ENCODE peak calls at places on chromosomes 13 and 19, in nine cellular contexts. One of them, this sample, is unnamed.
A peak's percentile ranks its signal among the peaks of the same experiment; 100 is the strongest.

GRCh38 chr19:54324071-54324470 is 11.1 kb upstream of the LILRA5 start:
- DNase-seq in PC-3: no peak
- DNase-seq in HFF-Myc: no peak
- DNase-seq in CD4-positive, alpha-beta T cell: no peak
- DNase-seq in fibroblast of mammary gland: no peak
- DNase-seq in A549: no peak
- DNase-seq in osteoblast: no peak
- DNase-seq in uterus: no peak
- DNase-seq in heart right ventricle: no peak
- DNase-seq in this sample: no peak

GRCh38 chr13:74661851-74662250 is 527.6 kb upstream of the KLF12 start:
- DNase-seq in PC-3: no peak
- DNase-seq in HFF-Myc: no peak
- DNase-seq in CD4-positive, alpha-beta T cell: no peak
- DNase-seq in fibroblast of mammary gland: peak; percentile 12
- DNase-seq in A549: no peak
- DNase-seq in osteoblast: no peak
- DNase-seq in uterus: no peak
- DNase-seq in heart right ventricle: no peak
- DNase-seq in this sample: peak; percentile 17

GRCh38 chr13:28464861-28465260 is 30.1 kb downstream of the FLT1 start:
- DNase-seq in PC-3: no peak
- DNase-seq in HFF-Myc: no peak
- DNase-seq in CD4-positive, alpha-beta T cell: no peak
- DNase-seq in fibroblast of mammary gland: no peak
- DNase-seq in A549: no peak
- DNase-seq in osteoblast: no peak
- DNase-seq in uterus: no peak
- DNase-seq in heart right ventricle: no peak
- DNase-seq in this sample: no peak

GRCh38 chr13:113764793-113765190 is 5.8 kb downstream of the TMEM255B start:
- DNase-seq in PC-3: no peak
- DNase-seq in HFF-Myc: no peak
- DNase-seq in CD4-positive, alpha-beta T cell: no peak
- DNase-seq in fibroblast of mammary gland: no peak
- DNase-seq in A549: no peak
- DNase-seq in osteoblast: peak; percentile 77
- DNase-seq in uterus: no peak
- DNase-seq in heart right ventricle: no peak
- DNase-seq in this sample: no peak

GRCh38 chr13:44237276-44237767 is 136.3 kb upstream of the SERP2 start:
- DNase-seq in PC-3: peak; percentile 43
- DNase-seq in HFF-Myc: peak; percentile 82
- DNase-seq in CD4-positive, alpha-beta T cell: no peak
- DNase-seq in fibroblast of mammary gland: peak; percentile 99
- DNase-seq in A549: peak; percentile 60
- DNase-seq in osteoblast: peak; percentile 88
- DNase-seq in uterus: peak; percentile 65
- DNase-seq in heart right ventricle: peak; percentile 90
- DNase-seq in this sample: peak; percentile 65

GRCh38 chr13:75541287-75541686 is 3.6 kb upstream of the COMMD6 start:
- DNase-seq in PC-3: no peak
- DNase-seq in HFF-Myc: no peak
- DNase-seq in CD4-positive, alpha-beta T cell: no peak
- DNase-seq in fibroblast of mammary gland: peak; percentile 45
- DNase-seq in A549: no peak
- DNase-seq in osteoblast: no peak
- DNase-seq in uterus: no peak
- DNase-seq in heart right ventricle: no peak
- DNase-seq in this sample: no peak

GRCh38 chr13:28273919-28274318 is 135.6 kb downstream of the PAN3 start:
- DNase-seq in PC-3: no peak
- DNase-seq in HFF-Myc: no peak
- DNase-seq in CD4-positive, alpha-beta T cell: no peak
- DNase-seq in fibroblast of mammary gland: peak; percentile 4
- DNase-seq in A549: no peak
- DNase-seq in osteoblast: no peak
- DNase-seq in uterus: no peak
- DNase-seq in heart right ventricle: no peak
- DNase-seq in this sample: no peak

GRCh38 chr19:49802836-49803528 is 10.1 kb downstream of the FUZ start:
- DNase-seq in PC-3: no peak
- DNase-seq in HFF-Myc: no peak
- DNase-seq in CD4-positive, alpha-beta T cell: no peak
- DNase-seq in fibroblast of mammary gland: no peak
- DNase-seq in A549: no peak
- DNase-seq in osteoblast: peak; percentile 63
- DNase-seq in uterus: peak; percentile 44
- DNase-seq in heart right ventricle: no peak
- DNase-seq in this sample: no peak

GRCh38 chr13:66171821-66172220 is 1058.3 kb downstream of the PCDH9 start:
- DNase-seq in PC-3: no peak
- DNase-seq in HFF-Myc: no peak
- DNase-seq in CD4-positive, alpha-beta T cell: no peak
- DNase-seq in fibroblast of mammary gland: no peak
- DNase-seq in A549: no peak
- DNase-seq in osteoblast: no peak
- DNase-seq in uterus: no peak
- DNase-seq in heart right ventricle: no peak
- DNase-seq in this sample: no peak

GRCh38 chr19:1027020-1027952 is 878 bp downstream of the CNN2 start:
- DNase-seq in PC-3: no peak
- DNase-seq in HFF-Myc: no peak
- DNase-seq in CD4-positive, alpha-beta T cell: no peak
- DNase-seq in fibroblast of mammary gland: no peak
- DNase-seq in A549: no peak
- DNase-seq in osteoblast: peak; percentile 93
- DNase-seq in uterus: no peak
- DNase-seq in heart right ventricle: no peak
- DNase-seq in this sample: no peak

GRCh38 chr19:55088543-55089265 is 13.0 kb downstream of the EPS8L1 start:
- DNase-seq in PC-3: peak; percentile 92
- DNase-seq in HFF-Myc: no peak
- DNase-seq in CD4-positive, alpha-beta T cell: peak; percentile 76
- DNase-seq in fibroblast of mammary gland: peak; percentile 58
- DNase-seq in A549: peak; percentile 71
- DNase-seq in osteoblast: peak; percentile 99
- DNase-seq in uterus: peak; percentile 79
- DNase-seq in heart right ventricle: peak; percentile 77
- DNase-seq in this sample: no peak

GRCh38 chr19:41554902-41555301 is 21.1 kb upstream of the CEACAM21 start:
- DNase-seq in PC-3: no peak
- DNase-seq in HFF-Myc: no peak
- DNase-seq in CD4-positive, alpha-beta T cell: no peak
- DNase-seq in fibroblast of mammary gland: no peak
- DNase-seq in A549: no peak
- DNase-seq in osteoblast: no peak
- DNase-seq in uterus: no peak
- DNase-seq in heart right ventricle: no peak
- DNase-seq in this sample: no peak

DNA sequence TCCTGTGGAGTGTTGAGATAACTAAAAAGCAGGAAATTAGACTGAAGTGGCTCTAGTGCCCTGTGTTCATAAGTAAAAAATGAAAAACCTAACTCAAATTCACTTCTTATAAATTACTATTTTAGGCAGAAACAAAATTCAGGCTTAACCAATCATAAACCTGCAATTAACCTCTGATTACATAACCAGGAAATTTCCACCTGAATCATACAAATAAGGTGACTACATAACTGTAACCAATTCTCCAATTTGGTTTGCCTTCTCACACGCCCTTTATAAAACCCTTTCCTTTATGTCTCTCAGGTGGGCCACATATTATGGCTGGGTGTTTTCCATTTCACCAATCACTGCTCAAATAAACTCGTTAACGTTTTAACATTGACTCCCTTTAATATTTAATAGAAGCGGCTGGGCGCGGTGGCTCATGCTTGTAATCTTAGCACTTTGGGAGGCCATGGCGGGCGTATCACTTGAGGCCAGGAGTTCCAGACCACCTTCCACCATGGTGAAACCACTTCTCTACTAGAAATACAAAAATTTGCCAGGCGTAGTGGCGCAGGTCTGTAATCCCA is 22.9 kb upstream of the ZNF724 start:
- DNase-seq in PC-3: no peak
- DNase-seq in HFF-Myc: no peak
- DNase-seq in CD4-positive, alpha-beta T cell: no peak
- DNase-seq in fibroblast of mammary gland: no peak
- DNase-seq in A549: no peak
- DNase-seq in osteoblast: no peak
- DNase-seq in uterus: no peak
- DNase-seq in heart right ventricle: no peak
- DNase-seq in this sample: no peak
- TF ChIP-seq CTCF in PC-3: no peak
- TF ChIP-seq CTCF in HFF-Myc: no peak
- TF ChIP-seq CTCF in CD4-positive, alpha-beta T cell: no peak
- TF ChIP-seq CTCF in fibroblast of mammary gland: no peak
- TF ChIP-seq CTCF in A549: no peak
- TF ChIP-seq CTCF in osteoblast: no peak
- TF ChIP-seq CTCF in uterus: no peak
- TF ChIP-seq CTCF in heart right ventricle: no peak
- TF ChIP-seq CTCF in this sample: no peak

DNA sequence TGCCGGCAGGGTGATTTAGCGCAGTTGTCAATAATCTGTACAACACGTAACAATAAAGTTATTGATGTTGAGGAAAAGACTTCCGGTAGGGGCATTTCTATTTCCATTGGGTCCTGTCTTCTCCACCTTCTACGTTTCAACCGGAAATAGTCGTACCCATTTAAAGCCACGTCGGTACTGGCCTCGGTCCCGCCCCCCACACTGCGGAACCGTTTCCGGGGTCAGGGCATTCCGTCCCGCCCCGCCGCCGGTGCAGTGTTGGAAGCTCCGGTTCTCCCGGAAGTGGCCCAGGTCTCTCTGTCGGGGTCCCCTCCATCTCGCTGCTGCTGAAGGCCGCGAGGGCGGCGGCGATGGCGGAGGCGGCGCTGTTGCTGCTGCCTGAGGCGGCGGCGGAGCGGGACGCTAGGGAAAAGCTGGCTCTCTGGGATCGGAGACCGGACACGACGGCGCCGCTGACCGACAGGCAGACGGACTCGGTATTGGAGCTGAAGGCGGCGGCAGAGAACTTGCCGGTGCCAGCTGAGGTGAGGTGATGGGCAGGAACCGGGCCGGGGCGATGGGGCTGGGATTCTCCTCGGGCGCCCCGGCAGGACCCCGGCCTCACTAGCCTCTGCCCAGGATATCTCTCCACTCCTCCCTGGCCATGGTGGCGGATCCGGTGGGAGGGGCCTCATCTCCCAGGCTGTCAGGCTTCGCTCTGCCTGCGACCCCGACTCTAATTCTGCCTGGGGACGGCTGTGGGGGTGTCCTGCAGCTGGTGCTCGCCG is at the start of gene COG3:
- DNase-seq in PC-3: peak; percentile 93
- DNase-seq in HFF-Myc: peak; percentile 93
- DNase-seq in CD4-positive, alpha-beta T cell: peak; percentile 93
- DNase-seq in fibroblast of mammary gland: peak; percentile 96
- DNase-seq in A549: peak; percentile 94
- DNase-seq in osteoblast: peak; percentile 96
- DNase-seq in uterus: peak; percentile 94
- DNase-seq in heart right ventricle: peak; percentile 95
- DNase-seq in this sample: peak; percentile 93
- TF ChIP-seq CTCF in PC-3: peak; percentile 11
- TF ChIP-seq CTCF in HFF-Myc: peak; percentile 21
- TF ChIP-seq CTCF in CD4-positive, alpha-beta T cell: peak; percentile 50
- TF ChIP-seq CTCF in fibroblast of mammary gland: peak; percentile 40
- TF ChIP-seq CTCF in A549: no peak
- TF ChIP-seq CTCF in osteoblast: peak; percentile 46
- TF ChIP-seq CTCF in uterus: no peak
- TF ChIP-seq CTCF in heart right ventricle: no peak
- TF ChIP-seq CTCF in this sample: no peak

GRCh38 chr19:51439021-51439465 is 19.2 kb downstream of the SIGLEC8 start:
- DNase-seq in PC-3: peak; percentile 46
- DNase-seq in HFF-Myc: no peak
- DNase-seq in CD4-positive, alpha-beta T cell: no peak
- DNase-seq in fibroblast of mammary gland: peak; percentile 16
- DNase-seq in A549: no peak
- DNase-seq in osteoblast: no peak
- DNase-seq in uterus: no peak
- DNase-seq in heart right ventricle: no peak
- DNase-seq in this sample: no peak
- TF ChIP-seq CTCF in PC-3: peak; percentile 74
- TF ChIP-seq CTCF in HFF-Myc: no peak
- TF ChIP-seq CTCF in CD4-positive, alpha-beta T cell: peak; percentile 29
- TF ChIP-seq CTCF in fibroblast of mammary gland: peak; percentile 39
- TF ChIP-seq CTCF in A549: no peak
- TF ChIP-seq CTCF in osteoblast: peak; percentile 48
- TF ChIP-seq CTCF in uterus: no peak
- TF ChIP-seq CTCF in heart right ventricle: peak; percentile 10
- TF ChIP-seq CTCF in this sample: peak; percentile 6

GRCh38 chr19:10223488-10224213 is 7.5 kb downstream of the S1PR2 start:
- DNase-seq in PC-3: no peak
- DNase-seq in HFF-Myc: no peak
- DNase-seq in CD4-positive, alpha-beta T cell: no peak
- DNase-seq in fibroblast of mammary gland: no peak
- DNase-seq in A549: no peak
- DNase-seq in osteoblast: peak; percentile 8
- DNase-seq in uterus: no peak
- DNase-seq in heart right ventricle: no peak
- DNase-seq in this sample: no peak

GRCh38 chr19:10220695-10221094 is 10.4 kb downstream of the S1PR2 start:
- DNase-seq in PC-3: no peak
- DNase-seq in HFF-Myc: no peak
- DNase-seq in CD4-positive, alpha-beta T cell: no peak
- DNase-seq in fibroblast of mammary gland: no peak
- DNase-seq in A549: no peak
- DNase-seq in osteoblast: peak; percentile 23
- DNase-seq in uterus: no peak
- DNase-seq in heart right ventricle: no peak
- DNase-seq in this sample: no peak

GRCh38 chr19:10217085-10217484 is 14.0 kb downstream of the S1PR2 start:
- DNase-seq in PC-3: no peak
- DNase-seq in HFF-Myc: no peak
- DNase-seq in CD4-positive, alpha-beta T cell: no peak
- DNase-seq in fibroblast of mammary gland: no peak
- DNase-seq in A549: peak; percentile 17
- DNase-seq in osteoblast: no peak
- DNase-seq in uterus: no peak
- DNase-seq in heart right ventricle: no peak
- DNase-seq in this sample: no peak

GRCh38 chr19:10222201-10222890 is 8.8 kb downstream of the S1PR2 start:
- DNase-seq in PC-3: no peak
- DNase-seq in HFF-Myc: no peak
- DNase-seq in CD4-positive, alpha-beta T cell: no peak
- DNase-seq in fibroblast of mammary gland: no peak
- DNase-seq in A549: no peak
- DNase-seq in osteoblast: no peak
- DNase-seq in uterus: no peak
- DNase-seq in heart right ventricle: no peak
- DNase-seq in this sample: no peak

DNA sequence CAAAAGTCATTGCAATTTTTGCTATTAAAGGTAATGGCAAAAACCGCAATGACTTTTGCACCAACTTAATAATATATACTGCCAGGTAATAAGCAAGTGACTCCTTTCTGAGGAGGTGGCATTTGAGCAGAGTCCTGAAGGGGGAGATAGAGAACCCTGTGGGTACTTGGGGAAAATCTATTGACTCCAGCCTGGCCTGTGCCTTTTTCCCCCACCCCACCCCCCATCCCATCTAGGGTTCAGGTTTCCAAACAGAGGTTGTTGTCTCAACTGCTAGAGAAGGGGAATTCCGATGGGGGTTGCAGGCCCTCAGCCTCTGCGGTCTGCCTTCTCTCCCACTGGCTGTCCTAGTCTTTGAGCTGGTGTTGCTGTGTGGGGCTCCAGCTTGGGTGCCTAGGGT is 11.5 kb downstream of the S1PR2 start:
- DNase-seq in PC-3: peak; percentile 74
- DNase-seq in HFF-Myc: no peak
- DNase-seq in CD4-positive, alpha-beta T cell: peak; percentile 8
- DNase-seq in fibroblast of mammary gland: peak; percentile 52
- DNase-seq in A549: peak; percentile 61
- DNase-seq in osteoblast: peak; percentile 80
- DNase-seq in uterus: no peak
- DNase-seq in heart right ventricle: no peak
- DNase-seq in this sample: no peak
- TF ChIP-seq CTCF in PC-3: peak; percentile 59
- TF ChIP-seq CTCF in HFF-Myc: peak; percentile 66
- TF ChIP-seq CTCF in CD4-positive, alpha-beta T cell: peak; percentile 33
- TF ChIP-seq CTCF in fibroblast of mammary gland: peak; percentile 52
- TF ChIP-seq CTCF in A549: no peak
- TF ChIP-seq CTCF in osteoblast: peak; percentile 45
- TF ChIP-seq CTCF in uterus: no peak
- TF ChIP-seq CTCF in heart right ventricle: no peak
- TF ChIP-seq CTCF in this sample: peak; percentile 17